ENCODE peak calls at places on chromosomes 13 and 19, in seven cellular contexts. L, B, R, S, E, X and G are unnamed samples.
A peak's percentile ranks its signal among the peaks of the same experiment; 100 is the strongest.

GRCh38 chr13:110499621-110500281 is 61.8 kb downstream of the RAB20 start:
- DNase-seq in L (no peak), B (no peak), R (peak; percentile 73), S (peak; percentile 71), E (no peak), X (no peak), G (no peak)

GRCh38 chr13:114129649-114130062 is 2.8 kb downstream of the RASA3 start:
- DNase-seq in L (no peak), B (peak; percentile 69), R (no peak), S (no peak), E (no peak), X (no peak), G (no peak)

GRCh38 chr19:38478273-38478971 is 44.9 kb downstream of the RYR1 start:
- DNase-seq in L (no peak), B (no peak), R (no peak), S (no peak), E (no peak), X (no peak), G (no peak)

GRCh38 chr19:17931532-17932191 is 1.2 kb upstream of the CCDC124 start:
- DNase-seq in L (no peak), B (no peak), R (no peak), S (no peak), E (no peak), X (no peak), G (no peak)

GRCh38 chr19:11887247-11887617 is 350 bp upstream of the ZNF69 start:
- DNase-seq in L (no peak), B (no peak), R (peak; percentile 30), S (no peak), E (peak; percentile 26), X (no peak), G (no peak)

GRCh38 chr13:113139580-113139979 is 17.0 kb downstream of the F10 start:
- DNase-seq in L (no peak), B (no peak), R (no peak), S (no peak), E (no peak), X (no peak), G (no peak)

GRCh38 chr13:36493046-36493445 is 60.8 kb downstream of the CCNA1 start:
- DNase-seq in L (no peak), B (no peak), R (no peak), S (no peak), E (no peak), X (no peak), G (no peak)

GRCh38 chr19:3656747-3657394 is 30.3 kb upstream of the CACTIN start:
- DNase-seq in L (no peak), B (no peak), R (no peak), S (no peak), E (no peak), X (no peak), G (no peak)

GRCh38 chr13:27915301-27916207 is 4.2 kb upstream of the PDX1 start:
- DNase-seq in L (no peak), B (no peak), R (no peak), S (no peak), E (no peak), X (no peak), G (no peak)

GRCh38 chr13:108980237-108980636 is 350.8 kb downstream of the MYO16 start:
- DNase-seq in L (no peak), B (no peak), R (no peak), S (peak; percentile 78), E (no peak), X (no peak), G (no peak)

GRCh38 chr19:47324502-47324901 is 7.5 kb upstream of the C5AR2 start:
- DNase-seq in L (peak; percentile 44), B (no peak), R (no peak), S (no peak), E (no peak), X (peak; percentile 74), G (no peak)

GRCh38 chr19:47445527-47445926 is 26.2 kb downstream of the SLC8A2 start:
- DNase-seq in L (no peak), B (no peak), R (no peak), S (no peak), E (no peak), X (no peak), G (no peak)

GRCh38 chr13:52428295-52428694 is 22.1 kb downstream of the VPS36 start:
- DNase-seq in L (peak; percentile 30), B (no peak), R (no peak), S (no peak), E (no peak), X (no peak), G (no peak)

GRCh38 chr19:30932854-30933253 is 416.4 kb downstream of the TSHZ3 start:
- DNase-seq in L (no peak), B (no peak), R (no peak), S (no peak), E (no peak), X (no peak), G (no peak)

GRCh38 chr13:112012705-112013085 is 54.3 kb upstream of the SOX1 start:
- DNase-seq in L (no peak), B (no peak), R (no peak), S (no peak), E (no peak), X (no peak), G (no peak)

GRCh38 chr19:1206733-1207301 is 1.2 kb downstream of the STK11 start:
- DNase-seq in L (no peak), B (peak; percentile 43), R (no peak), S (no peak), E (peak; percentile 62), X (no peak), G (no peak)

GRCh38 chr13:49110122-49110831 is 109.9 kb upstream of the MLNR start:
- DNase-seq in L (peak; percentile 84), B (peak; percentile 79), R (peak; percentile 85), S (peak; percentile 60), E (peak; percentile 89), X (peak; percentile 82), G (peak; percentile 81)

GRCh38 chr19:289651-290538 is 1.3 kb downstream of the PLPP2 start:
- DNase-seq in L (no peak), B (peak; percentile 56), R (no peak), S (peak; percentile 83), E (peak; percentile 25), X (no peak), G (peak; percentile 73)

GRCh38 chr13:35255241-35255640 is 221.2 kb downstream of the MAB21L1 start:
- DNase-seq in L (no peak), B (no peak), R (no peak), S (no peak), E (no peak), X (no peak), G (no peak)

GRCh38 chr19:29006057-29006735 is 206.8 kb downstream of the UQCRFS1 start:
- DNase-seq in L (no peak), B (no peak), R (peak; percentile 72), S (no peak), E (no peak), X (no peak), G (no peak)

GRCh38 chr19:38370299-38370698 is 4.1 kb upstream of the PSMD8 start:
- DNase-seq in L (no peak), B (no peak), R (no peak), S (no peak), E (no peak), X (no peak), G (no peak)

GRCh38 chr13:50589139-50589538 is 254.4 kb downstream of the DLEU7 start:
- DNase-seq in L (no peak), B (peak; percentile 10), R (peak; percentile 78), S (no peak), E (no peak), X (no peak), G (no peak)

GRCh38 chr13:85223883-85224656 is 575.1 kb downstream of the SLITRK6 start:
- DNase-seq in L (no peak), B (no peak), R (no peak), S (no peak), E (no peak), X (no peak), G (no peak)

GRCh38 chr13:102983496-102983895 is 82.7 kb downstream of the SLC10A2 start:
- DNase-seq in L (no peak), B (no peak), R (peak; percentile 17), S (no peak), E (no peak), X (no peak), G (no peak)